ENCODE peak calls at places on chromosomes 2 and 18, in four cellular contexts. One of them, this sample, is unnamed.

GRCh38 chr18:31718386-31718785 is 34.0 kb upstream of the B4GALT6 start:
- DNase-seq in H9: no peak
- DNase-seq in IMR-90: no peak
- DNase-seq in mesendoderm: no peak
- DNase-seq in this sample: no peak

GRCh38 chr18:80034852-80035406 is 695 bp downstream of the RBFA start:
- DNase-seq in IMR-90: no peak
- DNase-seq in H9: no peak
- DNase-seq in mesendoderm: no peak
- DNase-seq in this sample: no peak

GRCh38 chr2:60140180-60140579 is 413.3 kb downstream of the BCL11A start:
- DNase-seq in H9: no peak
- DNase-seq in IMR-90: no peak
- DNase-seq in mesendoderm: no peak
- DNase-seq in this sample: no peak

GRCh38 chr2:3986530-3987258 is 283.3 kb downstream of the DCDC2C start:
- DNase-seq in H9: no peak
- DNase-seq in mesendoderm: no peak
- DNase-seq in IMR-90: no peak
- DNase-seq in this sample: no peak

GRCh38 chr2:102604754-102605153 is 14.6 kb upstream of the SLC9A2 start:
- DNase-seq in mesendoderm: peak; percentile 53
- DNase-seq in IMR-90: no peak
- DNase-seq in H9: peak; percentile 33
- DNase-seq in this sample: no peak

GRCh38 chr18:48947583-48947982 is 3.2 kb downstream of the SMAD7 start:
- DNase-seq in mesendoderm: no peak
- DNase-seq in IMR-90: no peak
- DNase-seq in H9: peak; percentile 22
- DNase-seq in this sample: no peak

GRCh38 chr2:172792711-172793110 is 57.1 kb downstream of the RAPGEF4 start:
- DNase-seq in mesendoderm: no peak
- DNase-seq in IMR-90: peak; percentile 68
- DNase-seq in H9: no peak
- DNase-seq in this sample: no peak

GRCh38 chr2:24816884-24817283 is 23.7 kb downstream of the CENPO start:
- DNase-seq in H9: no peak
- DNase-seq in IMR-90: peak; percentile 94
- DNase-seq in mesendoderm: no peak
- DNase-seq in this sample: peak; percentile 16

GRCh38 chr18:46435031-46435430 is 222.0 kb downstream of the LOXHD1 start:
- DNase-seq in mesendoderm: no peak
- DNase-seq in IMR-90: no peak
- DNase-seq in H9: no peak
- DNase-seq in this sample: no peak

GRCh38 chr2:240259201-240259923 is 118.9 kb upstream of the OTOS start:
- DNase-seq in mesendoderm: no peak
- DNase-seq in IMR-90: no peak
- DNase-seq in H9: no peak
- DNase-seq in this sample: no peak

GRCh38 chr18:79343567-79344207 is 52.0 kb upstream of the NFATC1 start:
- DNase-seq in mesendoderm: no peak
- DNase-seq in IMR-90: no peak
- DNase-seq in H9: no peak
- DNase-seq in this sample: no peak

GRCh38 chr2:101986804-101987740 is 4.7 kb upstream of the IL1R2 start:
- DNase-seq in IMR-90: no peak
- DNase-seq in mesendoderm: no peak
- DNase-seq in H9: no peak
- DNase-seq in this sample: no peak

GRCh38 chr2:174340400-174341300 is 5.9 kb downstream of the SP9 start:
- DNase-seq in mesendoderm: peak; percentile 57
- DNase-seq in IMR-90: no peak
- DNase-seq in H9: peak; percentile 61
- DNase-seq in this sample: no peak

GRCh38 chr2:38261569-38262513 is 115.2 kb downstream of the ATL2 start:
- DNase-seq in IMR-90: no peak
- DNase-seq in mesendoderm: no peak
- DNase-seq in H9: no peak
- DNase-seq in this sample: no peak

GRCh38 chr2:83536489-83537020 is 922.5 kb downstream of the SUCLG1 start:
- DNase-seq in mesendoderm: no peak
- DNase-seq in IMR-90: no peak
- DNase-seq in H9: no peak
- DNase-seq in this sample: no peak

GRCh38 chr18:75544051-75544481 is 116.6 kb upstream of the SMIM21 start:
- DNase-seq in mesendoderm: no peak
- DNase-seq in H9: no peak
- DNase-seq in IMR-90: peak; percentile 48
- DNase-seq in this sample: no peak

GRCh38 chr2:179768765-179769164 is 92.6 kb downstream of the ZNF385B start:
- DNase-seq in IMR-90: peak; percentile 1
- DNase-seq in mesendoderm: peak; percentile 25
- DNase-seq in H9: no peak
- DNase-seq in this sample: no peak

GRCh38 chr2:61177727-61178549 is 15.9 kb downstream of the C2orf74 start:
- DNase-seq in mesendoderm: peak; percentile 74
- DNase-seq in H9: peak; percentile 51
- DNase-seq in IMR-90: peak; percentile 10
- DNase-seq in this sample: peak; percentile 64

GRCh38 chr2:61356958-61357350 is 113.9 kb downstream of the USP34 start:
- DNase-seq in IMR-90: peak; percentile 56
- DNase-seq in mesendoderm: no peak
- DNase-seq in H9: no peak
- DNase-seq in this sample: no peak

GRCh38 chr2:86301010-86301409 is 36.4 kb downstream of the REEP1 start:
- DNase-seq in H9: no peak
- DNase-seq in IMR-90: no peak
- DNase-seq in mesendoderm: peak; percentile 21
- DNase-seq in this sample: no peak

GRCh38 chr2:240913810-240914644 is 7.9 kb downstream of the CROCC2 start:
- DNase-seq in H9: peak; percentile 87
- DNase-seq in IMR-90: peak; percentile 55
- DNase-seq in mesendoderm: peak; percentile 67
- DNase-seq in this sample: peak; percentile 34

GRCh38 chr2:188046437-188046836 is 245.2 kb upstream of the GULP1 start:
- DNase-seq in H9: no peak
- DNase-seq in mesendoderm: no peak
- DNase-seq in IMR-90: peak; percentile 55
- DNase-seq in this sample: no peak

GRCh38 chr2:47049502-47049901 is 105.6 kb downstream of the STPG4 start:
- DNase-seq in H9: no peak
- DNase-seq in IMR-90: no peak
- DNase-seq in mesendoderm: no peak
- DNase-seq in this sample: no peak

GRCh38 chr2:47050021-47050760 is 104.9 kb downstream of the STPG4 start:
- DNase-seq in H9: no peak
- DNase-seq in mesendoderm: no peak
- DNase-seq in IMR-90: no peak
- DNase-seq in this sample: no peak

GRCh38 chr2:47050762-47051161 is 104.3 kb downstream of the STPG4 start:
- DNase-seq in IMR-90: no peak
- DNase-seq in H9: no peak
- DNase-seq in mesendoderm: no peak
- DNase-seq in this sample: no peak

GRCh38 chr2:47051562-47051961 is 103.5 kb downstream of the STPG4 start:
- DNase-seq in IMR-90: no peak
- DNase-seq in mesendoderm: no peak
- DNase-seq in H9: no peak
- DNase-seq in this sample: no peak

GRCh38 chr2:47048801-47049480 is 106.2 kb downstream of the STPG4 start:
- DNase-seq in IMR-90: no peak
- DNase-seq in mesendoderm: no peak
- DNase-seq in H9: no peak
- DNase-seq in this sample: no peak
- H4K5ac ChIP-seq in IMR-90: no peak overlapping the region
- H4K5ac ChIP-seq in mesendoderm: no peak overlapping the region
- H4K5ac ChIP-seq in H9: no peak overlapping the region
- H4K5ac ChIP-seq in this sample: no peak overlapping the region

DNA sequence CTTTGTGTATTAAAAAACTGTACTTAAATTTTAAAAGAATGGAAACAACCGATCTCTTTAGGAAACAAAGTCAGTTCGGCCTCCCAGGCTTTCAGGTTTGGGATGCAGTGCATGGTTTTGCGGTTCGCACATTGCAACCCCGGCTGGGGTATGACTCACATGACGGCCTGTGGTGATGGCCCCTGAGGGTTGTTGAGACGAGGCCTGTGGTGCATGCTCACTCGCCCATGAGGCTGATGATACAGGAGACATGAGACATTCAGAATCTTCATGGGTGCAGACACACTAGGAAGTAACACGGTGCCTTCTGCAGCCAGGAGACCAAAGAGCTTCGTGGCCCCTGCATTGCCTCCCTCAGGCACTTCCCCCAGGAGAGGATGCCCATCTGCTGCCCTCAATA is 724.6 kb upstream of the SALL3 start:
- DNase-seq in mesendoderm: no peak
- DNase-seq in IMR-90: no peak
- DNase-seq in H9: no peak
- DNase-seq in this sample: no peak
- H4K5ac ChIP-seq in mesendoderm: no peak overlapping the region
- H4K5ac ChIP-seq in IMR-90: no peak overlapping the region
- H4K5ac ChIP-seq in H9: no peak overlapping the region
- H4K5ac ChIP-seq in this sample: no peak overlapping the region

GRCh38 chr2:236046715-236047114 is 121.5 kb downstream of the GBX2 start:
- DNase-seq in IMR-90: no peak
- DNase-seq in H9: no peak
- DNase-seq in mesendoderm: no peak
- DNase-seq in this sample: no peak
- H4K5ac ChIP-seq in IMR-90: no peak overlapping the region
- H4K5ac ChIP-seq in H9: no peak overlapping the region
- H4K5ac ChIP-seq in mesendoderm: no peak overlapping the region
- H4K5ac ChIP-seq in this sample: no peak overlapping the region

GRCh38 chr2:207744050-207744449 is 25.7 kb downstream of the FZD5 start:
- DNase-seq in IMR-90: no peak
- DNase-seq in H9: no peak
- DNase-seq in mesendoderm: no peak
- DNase-seq in this sample: no peak

GRCh38 chr2:207747653-207748560 is 21.8 kb downstream of the FZD5 start:
- DNase-seq in IMR-90: peak; percentile 84
- DNase-seq in mesendoderm: no peak
- DNase-seq in H9: no peak
- DNase-seq in this sample: no peak

GRCh38 chr2:207743514-207743913 is 26.2 kb downstream of the FZD5 start:
- DNase-seq in mesendoderm: no peak
- DNase-seq in IMR-90: no peak
- DNase-seq in H9: no peak
- DNase-seq in this sample: no peak

GRCh38 chr2:207746131-207746530 is 23.6 kb downstream of the FZD5 start:
- DNase-seq in H9: peak; percentile 49
- DNase-seq in IMR-90: peak; percentile 79
- DNase-seq in mesendoderm: peak; percentile 74
- DNase-seq in this sample: no peak

GRCh38 chr2:207744451-207744850 is 25.3 kb downstream of the FZD5 start:
- DNase-seq in IMR-90: no peak
- DNase-seq in H9: no peak
- DNase-seq in mesendoderm: no peak
- DNase-seq in this sample: no peak
- H4K5ac ChIP-seq in IMR-90: no peak overlapping the region
- H4K5ac ChIP-seq in H9: no peak overlapping the region
- H4K5ac ChIP-seq in mesendoderm: no peak overlapping the region
- H4K5ac ChIP-seq in this sample: no peak overlapping the region

GRCh38 chr2:18473241-18473841 is 87.1 kb downstream of the RDH14 start:
- DNase-seq in IMR-90: peak; percentile 96
- DNase-seq in mesendoderm: peak; percentile 27
- DNase-seq in H9: no peak
- DNase-seq in this sample: no peak
- H4K5ac ChIP-seq in IMR-90: no peak overlapping the region
- H4K5ac ChIP-seq in mesendoderm: no peak overlapping the region
- H4K5ac ChIP-seq in H9: no peak overlapping the region
- H4K5ac ChIP-seq in this sample: no peak overlapping the region

GRCh38 chr2:145137211-145137610 is 617.3 kb upstream of the ZEB2 start:
- DNase-seq in mesendoderm: no peak
- DNase-seq in H9: no peak
- DNase-seq in IMR-90: no peak
- DNase-seq in this sample: no peak
- H4K5ac ChIP-seq in mesendoderm: no peak overlapping the region
- H4K5ac ChIP-seq in H9: no peak overlapping the region
- H4K5ac ChIP-seq in IMR-90: no peak overlapping the region
- H4K5ac ChIP-seq in this sample: no peak overlapping the region

DNA sequence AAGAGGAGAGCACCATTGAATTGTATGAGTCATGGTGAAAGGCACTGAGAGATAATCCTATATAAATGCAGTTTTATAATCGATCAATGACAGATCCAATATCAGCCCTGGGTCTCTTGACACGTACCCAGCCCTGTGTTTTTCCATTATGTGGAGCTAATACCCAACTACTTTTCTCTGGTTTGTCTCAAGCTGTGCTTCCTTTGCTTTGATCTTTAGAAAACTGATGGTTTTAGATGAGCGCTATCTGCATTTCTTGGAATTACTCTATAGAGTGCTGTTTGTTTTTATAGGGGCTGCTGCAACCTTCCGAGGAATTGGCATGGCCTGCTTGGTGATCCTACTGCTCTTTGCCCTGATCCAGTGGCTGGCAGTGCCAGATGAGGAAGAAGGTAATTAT is 45.0 kb downstream of the NEMP2 start:
- DNase-seq in H9: no peak
- DNase-seq in mesendoderm: no peak
- DNase-seq in IMR-90: no peak
- DNase-seq in this sample: no peak
- H4K5ac ChIP-seq in H9: no peak overlapping the region
- H4K5ac ChIP-seq in mesendoderm: no peak overlapping the region
- H4K5ac ChIP-seq in IMR-90: no peak overlapping the region
- H4K5ac ChIP-seq in this sample: no peak overlapping the region

DNA sequence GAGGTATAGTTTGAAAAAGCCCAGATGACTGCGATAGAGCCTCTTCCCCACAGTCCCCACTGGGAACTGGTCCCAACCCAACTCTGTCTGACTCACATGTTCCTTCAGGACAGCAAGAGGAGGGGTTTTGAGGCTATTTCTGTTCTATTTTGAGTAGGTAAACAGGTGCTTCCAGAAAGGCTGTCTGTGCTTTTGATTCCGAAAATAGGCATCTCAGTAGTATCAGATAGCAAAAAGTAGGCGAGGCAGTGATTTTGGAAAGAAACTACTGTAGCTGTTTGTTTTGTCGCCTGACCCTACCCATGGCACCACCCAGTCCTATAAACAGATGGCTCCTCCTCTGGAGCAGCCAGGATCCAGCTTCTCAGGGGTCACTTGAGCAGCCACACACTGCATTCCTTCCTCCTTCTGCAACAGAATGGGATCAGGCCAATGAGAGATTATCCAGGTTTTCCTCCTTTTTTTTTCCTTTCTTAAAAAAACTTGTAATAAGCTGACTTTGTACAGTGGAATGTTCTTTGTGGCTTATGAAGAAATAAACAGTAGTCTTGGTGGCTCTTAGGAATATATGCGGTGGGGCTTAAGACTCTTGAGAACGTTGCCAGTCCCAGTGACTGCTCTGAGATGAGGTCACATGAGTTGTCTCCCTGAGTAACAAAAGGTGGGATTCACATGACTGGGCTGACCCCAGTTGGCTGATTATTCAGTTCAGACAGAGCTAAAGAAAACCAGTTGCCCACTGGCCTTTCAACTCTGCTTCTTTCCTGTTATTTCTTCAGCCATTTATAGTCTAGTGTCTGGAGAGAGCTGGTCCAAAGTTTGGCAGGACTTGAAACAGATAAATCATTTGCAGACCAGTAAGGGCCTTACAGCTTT is 98.6 kb downstream of the KCNS3 start:
- DNase-seq in mesendoderm: peak; percentile 17
- DNase-seq in IMR-90: peak; percentile 100
- DNase-seq in H9: no peak
- DNase-seq in this sample: no peak
- H4K5ac ChIP-seq in mesendoderm: no peak overlapping the region
- H4K5ac ChIP-seq in IMR-90: peak overlapping the region; percentile 79
- H4K5ac ChIP-seq in H9: no peak overlapping the region
- H4K5ac ChIP-seq in this sample: no peak overlapping the region

GRCh38 chr2:138000796-138001195 is 36.5 kb downstream of the HNMT start:
- DNase-seq in mesendoderm: no peak
- DNase-seq in H9: no peak
- DNase-seq in IMR-90: no peak
- DNase-seq in this sample: no peak
- H4K5ac ChIP-seq in mesendoderm: no peak overlapping the region
- H4K5ac ChIP-seq in H9: no peak overlapping the region
- H4K5ac ChIP-seq in IMR-90: no peak overlapping the region
- H4K5ac ChIP-seq in this sample: no peak overlapping the region

This sample was measured in H1.